ENCODE peak calls at places on chromosomes 6 and 20, in eight cellular contexts. One of them, this sample, is unnamed.
A peak's percentile ranks its signal among the peaks of the same experiment; 100 is the strongest.

GRCh38 chr6:87590417-87590880 is 514 bp downstream of the ORC3 start:
- DNase-seq in stimulated activated CD4-positive, alpha-beta T cell treated with anti-CD3 and anti-CD28 coated beads, Interleukin-4, amount 100 ng/mL, for 24 hours: no peak
- DNase-seq in NCI-H748 treated with DMSO at 0.1 percent for 48 hours: no peak
- DNase-seq in heart right ventricle: no peak
- DNase-seq in ascending aorta: no peak
- DNase-seq in activated CD4-positive, alpha-beta T cell treated with anti-CD3 and anti-CD28 coated beads, Interleukin-2, amount 10 ng/mL, durations not matched to agents 7 days and 5 days: no peak
- DNase-seq in HT-29: no peak
- DNase-seq in AG20443: no peak
- DNase-seq in this sample: no peak

GRCh38 chr6:109239192-109239917 is 142.9 kb downstream of the CD164 start:
- DNase-seq in AG20443: peak; percentile 47
- DNase-seq in heart right ventricle: no peak
- DNase-seq in ascending aorta: no peak
- DNase-seq in HT-29: no peak
- DNase-seq in stimulated activated CD4-positive, alpha-beta T cell treated with anti-CD3 and anti-CD28 coated beads, Interleukin-4, amount 100 ng/mL, for 24 hours: no peak
- DNase-seq in activated CD4-positive, alpha-beta T cell treated with anti-CD3 and anti-CD28 coated beads, Interleukin-2, amount 10 ng/mL, durations not matched to agents 7 days and 5 days: no peak
- DNase-seq in NCI-H748 treated with DMSO at 0.1 percent for 48 hours: no peak
- DNase-seq in this sample: no peak

GRCh38 chr20:9532069-9532809 is 17.8 kb downstream of the LAMP5 start:
- DNase-seq in HT-29: no peak
- DNase-seq in ascending aorta: no peak
- DNase-seq in NCI-H748 treated with DMSO at 0.1 percent for 48 hours: peak; percentile 83
- DNase-seq in AG20443: no peak
- DNase-seq in heart right ventricle: no peak
- DNase-seq in activated CD4-positive, alpha-beta T cell treated with anti-CD3 and anti-CD28 coated beads, Interleukin-2, amount 10 ng/mL, durations not matched to agents 7 days and 5 days: no peak
- DNase-seq in stimulated activated CD4-positive, alpha-beta T cell treated with anti-CD3 and anti-CD28 coated beads, Interleukin-4, amount 100 ng/mL, for 24 hours: no peak
- DNase-seq in this sample: no peak

GRCh38 chr6:111207141-111207858 is 120.0 kb downstream of the SLC16A10 start:
- DNase-seq in AG20443: no peak
- DNase-seq in ascending aorta: no peak
- DNase-seq in HT-29: no peak
- DNase-seq in NCI-H748 treated with DMSO at 0.1 percent for 48 hours: no peak
- DNase-seq in stimulated activated CD4-positive, alpha-beta T cell treated with anti-CD3 and anti-CD28 coated beads, Interleukin-4, amount 100 ng/mL, for 24 hours: no peak
- DNase-seq in heart right ventricle: no peak
- DNase-seq in activated CD4-positive, alpha-beta T cell treated with anti-CD3 and anti-CD28 coated beads, Interleukin-2, amount 10 ng/mL, durations not matched to agents 7 days and 5 days: no peak
- DNase-seq in this sample: no peak

GRCh38 chr6:32427934-32428474 is 11.7 kb upstream of the HLA-DRA start:
- DNase-seq in heart right ventricle: no peak
- DNase-seq in stimulated activated CD4-positive, alpha-beta T cell treated with anti-CD3 and anti-CD28 coated beads, Interleukin-4, amount 100 ng/mL, for 24 hours: no peak
- DNase-seq in NCI-H748 treated with DMSO at 0.1 percent for 48 hours: no peak
- DNase-seq in HT-29: no peak
- DNase-seq in activated CD4-positive, alpha-beta T cell treated with anti-CD3 and anti-CD28 coated beads, Interleukin-2, amount 10 ng/mL, durations not matched to agents 7 days and 5 days: no peak
- DNase-seq in AG20443: no peak
- DNase-seq in ascending aorta: no peak
- DNase-seq in this sample: no peak

GRCh38 chr6:17505062-17505476 is 95.0 kb upstream of the FAM8A1 start:
- DNase-seq in HT-29: peak; percentile 39
- DNase-seq in NCI-H748 treated with DMSO at 0.1 percent for 48 hours: no peak
- DNase-seq in activated CD4-positive, alpha-beta T cell treated with anti-CD3 and anti-CD28 coated beads, Interleukin-2, amount 10 ng/mL, durations not matched to agents 7 days and 5 days: no peak
- DNase-seq in heart right ventricle: no peak
- DNase-seq in stimulated activated CD4-positive, alpha-beta T cell treated with anti-CD3 and anti-CD28 coated beads, Interleukin-4, amount 100 ng/mL, for 24 hours: no peak
- DNase-seq in ascending aorta: no peak
- DNase-seq in AG20443: peak; percentile 22
- DNase-seq in this sample: peak; percentile 39

GRCh38 chr6:136647363-136647763 is 97.1 kb upstream of the MAP7 start:
- DNase-seq in NCI-H748 treated with DMSO at 0.1 percent for 48 hours: no peak
- DNase-seq in AG20443: peak; percentile 62
- DNase-seq in HT-29: no peak
- DNase-seq in activated CD4-positive, alpha-beta T cell treated with anti-CD3 and anti-CD28 coated beads, Interleukin-2, amount 10 ng/mL, durations not matched to agents 7 days and 5 days: peak; percentile 50
- DNase-seq in heart right ventricle: no peak
- DNase-seq in ascending aorta: peak; percentile 80
- DNase-seq in stimulated activated CD4-positive, alpha-beta T cell treated with anti-CD3 and anti-CD28 coated beads, Interleukin-4, amount 100 ng/mL, for 24 hours: peak; percentile 57
- DNase-seq in this sample: peak; percentile 86

GRCh38 chr20:17557675-17558006 is 12.2 kb upstream of the DSTN start:
- DNase-seq in AG20443: peak; percentile 46
- DNase-seq in stimulated activated CD4-positive, alpha-beta T cell treated with anti-CD3 and anti-CD28 coated beads, Interleukin-4, amount 100 ng/mL, for 24 hours: no peak
- DNase-seq in HT-29: peak; percentile 93
- DNase-seq in ascending aorta: no peak
- DNase-seq in heart right ventricle: no peak
- DNase-seq in activated CD4-positive, alpha-beta T cell treated with anti-CD3 and anti-CD28 coated beads, Interleukin-2, amount 10 ng/mL, durations not matched to agents 7 days and 5 days: no peak
- DNase-seq in NCI-H748 treated with DMSO at 0.1 percent for 48 hours: no peak
- DNase-seq in this sample: peak; percentile 74

GRCh38 chr20:32487381-32487780 is 97.8 kb downstream of the NOL4L start:
- DNase-seq in ascending aorta: no peak
- DNase-seq in heart right ventricle: no peak
- DNase-seq in activated CD4-positive, alpha-beta T cell treated with anti-CD3 and anti-CD28 coated beads, Interleukin-2, amount 10 ng/mL, durations not matched to agents 7 days and 5 days: no peak
- DNase-seq in NCI-H748 treated with DMSO at 0.1 percent for 48 hours: no peak
- DNase-seq in AG20443: no peak
- DNase-seq in HT-29: no peak
- DNase-seq in stimulated activated CD4-positive, alpha-beta T cell treated with anti-CD3 and anti-CD28 coated beads, Interleukin-4, amount 100 ng/mL, for 24 hours: no peak
- DNase-seq in this sample: no peak

GRCh38 chr20:62354811-62355341 is 12.2 kb downstream of the LAMA5 start:
- DNase-seq in activated CD4-positive, alpha-beta T cell treated with anti-CD3 and anti-CD28 coated beads, Interleukin-2, amount 10 ng/mL, durations not matched to agents 7 days and 5 days: no peak
- DNase-seq in AG20443: no peak
- DNase-seq in ascending aorta: no peak
- DNase-seq in stimulated activated CD4-positive, alpha-beta T cell treated with anti-CD3 and anti-CD28 coated beads, Interleukin-4, amount 100 ng/mL, for 24 hours: no peak
- DNase-seq in HT-29: no peak
- DNase-seq in heart right ventricle: peak; percentile 10
- DNase-seq in NCI-H748 treated with DMSO at 0.1 percent for 48 hours: no peak
- DNase-seq in this sample: no peak

GRCh38 chr20:24746351-24746685 is 202.8 kb upstream of the CST7 start:
- DNase-seq in NCI-H748 treated with DMSO at 0.1 percent for 48 hours: peak; percentile 49
- DNase-seq in stimulated activated CD4-positive, alpha-beta T cell treated with anti-CD3 and anti-CD28 coated beads, Interleukin-4, amount 100 ng/mL, for 24 hours: no peak
- DNase-seq in heart right ventricle: no peak
- DNase-seq in HT-29: no peak
- DNase-seq in ascending aorta: no peak
- DNase-seq in AG20443: no peak
- DNase-seq in activated CD4-positive, alpha-beta T cell treated with anti-CD3 and anti-CD28 coated beads, Interleukin-2, amount 10 ng/mL, durations not matched to agents 7 days and 5 days: no peak
- DNase-seq in this sample: no peak

GRCh38 chr6:2848851-2849250 is 7.2 kb upstream of the SERPINB1 start:
- DNase-seq in ascending aorta: peak; percentile 55
- DNase-seq in NCI-H748 treated with DMSO at 0.1 percent for 48 hours: peak; percentile 35
- DNase-seq in HT-29: peak; percentile 75
- DNase-seq in AG20443: no peak
- DNase-seq in activated CD4-positive, alpha-beta T cell treated with anti-CD3 and anti-CD28 coated beads, Interleukin-2, amount 10 ng/mL, durations not matched to agents 7 days and 5 days: peak; percentile 79
- DNase-seq in stimulated activated CD4-positive, alpha-beta T cell treated with anti-CD3 and anti-CD28 coated beads, Interleukin-4, amount 100 ng/mL, for 24 hours: peak; percentile 56
- DNase-seq in heart right ventricle: no peak
- DNase-seq in this sample: no peak

GRCh38 chr6:52994789-52995078 is 350 bp downstream of the GSTA4 start:
- DNase-seq in ascending aorta: peak; percentile 70
- DNase-seq in NCI-H748 treated with DMSO at 0.1 percent for 48 hours: peak; percentile 77
- DNase-seq in heart right ventricle: peak; percentile 33
- DNase-seq in AG20443: peak; percentile 29
- DNase-seq in activated CD4-positive, alpha-beta T cell treated with anti-CD3 and anti-CD28 coated beads, Interleukin-2, amount 10 ng/mL, durations not matched to agents 7 days and 5 days: peak; percentile 28
- DNase-seq in HT-29: no peak
- DNase-seq in stimulated activated CD4-positive, alpha-beta T cell treated with anti-CD3 and anti-CD28 coated beads, Interleukin-4, amount 100 ng/mL, for 24 hours: peak; percentile 26
- DNase-seq in this sample: peak; percentile 4

GRCh38 chr6:33000053-33000452 is 9.3 kb downstream of the HLA-DOA start:
- DNase-seq in HT-29: no peak
- DNase-seq in heart right ventricle: no peak
- DNase-seq in ascending aorta: no peak
- DNase-seq in AG20443: no peak
- DNase-seq in stimulated activated CD4-positive, alpha-beta T cell treated with anti-CD3 and anti-CD28 coated beads, Interleukin-4, amount 100 ng/mL, for 24 hours: no peak
- DNase-seq in activated CD4-positive, alpha-beta T cell treated with anti-CD3 and anti-CD28 coated beads, Interleukin-2, amount 10 ng/mL, durations not matched to agents 7 days and 5 days: peak; percentile 49
- DNase-seq in NCI-H748 treated with DMSO at 0.1 percent for 48 hours: no peak
- DNase-seq in this sample: no peak

GRCh38 chr6:157773248-157773773 is 49.7 kb upstream of the SNX9 start:
- DNase-seq in heart right ventricle: no peak
- DNase-seq in AG20443: no peak
- DNase-seq in NCI-H748 treated with DMSO at 0.1 percent for 48 hours: no peak
- DNase-seq in stimulated activated CD4-positive, alpha-beta T cell treated with anti-CD3 and anti-CD28 coated beads, Interleukin-4, amount 100 ng/mL, for 24 hours: no peak
- DNase-seq in ascending aorta: no peak
- DNase-seq in HT-29: no peak
- DNase-seq in activated CD4-positive, alpha-beta T cell treated with anti-CD3 and anti-CD28 coated beads, Interleukin-2, amount 10 ng/mL, durations not matched to agents 7 days and 5 days: no peak
- DNase-seq in this sample: no peak

GRCh38 chr6:11275598-11275997 is 43.1 kb upstream of the NEDD9 start:
- DNase-seq in activated CD4-positive, alpha-beta T cell treated with anti-CD3 and anti-CD28 coated beads, Interleukin-2, amount 10 ng/mL, durations not matched to agents 7 days and 5 days: peak; percentile 18
- DNase-seq in NCI-H748 treated with DMSO at 0.1 percent for 48 hours: no peak
- DNase-seq in AG20443: no peak
- DNase-seq in HT-29: peak; percentile 87
- DNase-seq in ascending aorta: no peak
- DNase-seq in stimulated activated CD4-positive, alpha-beta T cell treated with anti-CD3 and anti-CD28 coated beads, Interleukin-4, amount 100 ng/mL, for 24 hours: peak; percentile 42
- DNase-seq in heart right ventricle: no peak
- DNase-seq in this sample: no peak

GRCh38 chr6:69164564-69165252 is 529.6 kb downstream of the ADGRB3 start:
- DNase-seq in AG20443: no peak
- DNase-seq in stimulated activated CD4-positive, alpha-beta T cell treated with anti-CD3 and anti-CD28 coated beads, Interleukin-4, amount 100 ng/mL, for 24 hours: no peak
- DNase-seq in activated CD4-positive, alpha-beta T cell treated with anti-CD3 and anti-CD28 coated beads, Interleukin-2, amount 10 ng/mL, durations not matched to agents 7 days and 5 days: no peak
- DNase-seq in heart right ventricle: no peak
- DNase-seq in ascending aorta: no peak
- DNase-seq in NCI-H748 treated with DMSO at 0.1 percent for 48 hours: peak; percentile 6
- DNase-seq in HT-29: peak; percentile 18
- DNase-seq in this sample: no peak

GRCh38 chr6:20058912-20059311 is 153.4 kb downstream of the MBOAT1 start:
- DNase-seq in NCI-H748 treated with DMSO at 0.1 percent for 48 hours: no peak
- DNase-seq in HT-29: no peak
- DNase-seq in activated CD4-positive, alpha-beta T cell treated with anti-CD3 and anti-CD28 coated beads, Interleukin-2, amount 10 ng/mL, durations not matched to agents 7 days and 5 days: no peak
- DNase-seq in stimulated activated CD4-positive, alpha-beta T cell treated with anti-CD3 and anti-CD28 coated beads, Interleukin-4, amount 100 ng/mL, for 24 hours: no peak
- DNase-seq in AG20443: no peak
- DNase-seq in ascending aorta: no peak
- DNase-seq in heart right ventricle: no peak
- DNase-seq in this sample: no peak

GRCh38 chr6:138418118-138418742 is 14.2 kb downstream of the HEBP2 start:
- DNase-seq in NCI-H748 treated with DMSO at 0.1 percent for 48 hours: no peak
- DNase-seq in AG20443: no peak
- DNase-seq in activated CD4-positive, alpha-beta T cell treated with anti-CD3 and anti-CD28 coated beads, Interleukin-2, amount 10 ng/mL, durations not matched to agents 7 days and 5 days: no peak
- DNase-seq in ascending aorta: no peak
- DNase-seq in heart right ventricle: no peak
- DNase-seq in HT-29: no peak
- DNase-seq in stimulated activated CD4-positive, alpha-beta T cell treated with anti-CD3 and anti-CD28 coated beads, Interleukin-4, amount 100 ng/mL, for 24 hours: no peak
- DNase-seq in this sample: no peak

GRCh38 chr6:147285087-147285855 is 81.1 kb downstream of the STXBP5 start:
- DNase-seq in NCI-H748 treated with DMSO at 0.1 percent for 48 hours: peak; percentile 19
- DNase-seq in ascending aorta: no peak
- DNase-seq in heart right ventricle: no peak
- DNase-seq in stimulated activated CD4-positive, alpha-beta T cell treated with anti-CD3 and anti-CD28 coated beads, Interleukin-4, amount 100 ng/mL, for 24 hours: no peak
- DNase-seq in HT-29: peak; percentile 84
- DNase-seq in activated CD4-positive, alpha-beta T cell treated with anti-CD3 and anti-CD28 coated beads, Interleukin-2, amount 10 ng/mL, durations not matched to agents 7 days and 5 days: no peak
- DNase-seq in AG20443: peak; percentile 45
- DNase-seq in this sample: peak; percentile 64

GRCh38 chr20:51910202-51911050 is 108.1 kb upstream of the SALL4 start:
- DNase-seq in stimulated activated CD4-positive, alpha-beta T cell treated with anti-CD3 and anti-CD28 coated beads, Interleukin-4, amount 100 ng/mL, for 24 hours: no peak
- DNase-seq in ascending aorta: no peak
- DNase-seq in AG20443: no peak
- DNase-seq in heart right ventricle: no peak
- DNase-seq in HT-29: peak; percentile 52
- DNase-seq in NCI-H748 treated with DMSO at 0.1 percent for 48 hours: no peak
- DNase-seq in activated CD4-positive, alpha-beta T cell treated with anti-CD3 and anti-CD28 coated beads, Interleukin-2, amount 10 ng/mL, durations not matched to agents 7 days and 5 days: no peak
- DNase-seq in this sample: peak; percentile 20

GRCh38 chr6:138691595-138692057 is 81.9 kb upstream of the CCDC28A start:
- DNase-seq in NCI-H748 treated with DMSO at 0.1 percent for 48 hours: peak; percentile 34
- DNase-seq in heart right ventricle: no peak
- DNase-seq in AG20443: peak; percentile 60
- DNase-seq in HT-29: peak; percentile 61
- DNase-seq in ascending aorta: no peak
- DNase-seq in activated CD4-positive, alpha-beta T cell treated with anti-CD3 and anti-CD28 coated beads, Interleukin-2, amount 10 ng/mL, durations not matched to agents 7 days and 5 days: no peak
- DNase-seq in stimulated activated CD4-positive, alpha-beta T cell treated with anti-CD3 and anti-CD28 coated beads, Interleukin-4, amount 100 ng/mL, for 24 hours: no peak
- DNase-seq in this sample: peak; percentile 86

GRCh38 chr6:52390361-52390727 is 28.4 kb downstream of the PAQR8 start:
- DNase-seq in HT-29: peak; percentile 75
- DNase-seq in activated CD4-positive, alpha-beta T cell treated with anti-CD3 and anti-CD28 coated beads, Interleukin-2, amount 10 ng/mL, durations not matched to agents 7 days and 5 days: peak; percentile 80
- DNase-seq in NCI-H748 treated with DMSO at 0.1 percent for 48 hours: no peak
- DNase-seq in AG20443: peak; percentile 29
- DNase-seq in ascending aorta: no peak
- DNase-seq in heart right ventricle: no peak
- DNase-seq in stimulated activated CD4-positive, alpha-beta T cell treated with anti-CD3 and anti-CD28 coated beads, Interleukin-4, amount 100 ng/mL, for 24 hours: peak; percentile 60
- DNase-seq in this sample: peak; percentile 51

GRCh38 chr20:34604980-34605788 is 46.7 kb downstream of the MAP1LC3A start:
- DNase-seq in HT-29: no peak
- DNase-seq in activated CD4-positive, alpha-beta T cell treated with anti-CD3 and anti-CD28 coated beads, Interleukin-2, amount 10 ng/mL, durations not matched to agents 7 days and 5 days: no peak
- DNase-seq in stimulated activated CD4-positive, alpha-beta T cell treated with anti-CD3 and anti-CD28 coated beads, Interleukin-4, amount 100 ng/mL, for 24 hours: no peak
- DNase-seq in heart right ventricle: no peak
- DNase-seq in ascending aorta: no peak
- DNase-seq in NCI-H748 treated with DMSO at 0.1 percent for 48 hours: no peak
- DNase-seq in AG20443: peak; percentile 57
- DNase-seq in this sample: peak; percentile 68

GRCh38 chr6:170575250-170575649 is 9.2 kb downstream of the PDCD2 start:
- DNase-seq in AG20443: peak; percentile 13
- DNase-seq in activated CD4-positive, alpha-beta T cell treated with anti-CD3 and anti-CD28 coated beads, Interleukin-2, amount 10 ng/mL, durations not matched to agents 7 days and 5 days: no peak
- DNase-seq in ascending aorta: no peak
- DNase-seq in heart right ventricle: no peak
- DNase-seq in NCI-H748 treated with DMSO at 0.1 percent for 48 hours: no peak
- DNase-seq in stimulated activated CD4-positive, alpha-beta T cell treated with anti-CD3 and anti-CD28 coated beads, Interleukin-4, amount 100 ng/mL, for 24 hours: no peak
- DNase-seq in HT-29: peak; percentile 23
- DNase-seq in this sample: no peak

GRCh38 chr6:133623065-133623464 is 265.8 kb upstream of the TCF21 start:
- DNase-seq in HT-29: no peak
- DNase-seq in heart right ventricle: no peak
- DNase-seq in activated CD4-positive, alpha-beta T cell treated with anti-CD3 and anti-CD28 coated beads, Interleukin-2, amount 10 ng/mL, durations not matched to agents 7 days and 5 days: no peak
- DNase-seq in AG20443: peak; percentile 43
- DNase-seq in NCI-H748 treated with DMSO at 0.1 percent for 48 hours: no peak
- DNase-seq in stimulated activated CD4-positive, alpha-beta T cell treated with anti-CD3 and anti-CD28 coated beads, Interleukin-4, amount 100 ng/mL, for 24 hours: no peak
- DNase-seq in ascending aorta: no peak
- DNase-seq in this sample: peak; percentile 93